ENCODE peak calls at places on chromosomes 13 and 19, in five cellular contexts. V is K562, U is HCT116, T is endodermal cell, J is upper lobe of right lung. S is an unnamed sample. For H3K36me3 and H3K9me3, the result is how much of the 10 kb centered on the place peaks cover.

GRCh38 chr19:55675661-55676354 is 782 bp downstream of the EPN1 start:
- DNase-seq in J (no peak), U (no peak), T (no peak), V (no peak), S (no peak)

GRCh38 chr13:74005320-74006154 is 128.7 kb downstream of the KLF12 start:
- DNase-seq in V (no peak), U (no peak), T (no peak), J (no peak), S (no peak)

GRCh38 chr19:8569066-8569761 is 8.0 kb downstream of the MYO1F start:
- DNase-seq in J (no peak), U (peak), V (peak), T (no peak), S (no peak)

GRCh38 chr13:100176781-100177389 is 88.0 kb downstream of the PCCA start:
- DNase-seq in T (no peak), J (no peak), V (no peak), U (no peak), S (no peak)

GRCh38 chr19:11191273-11191755 is 6.0 kb downstream of the KANK2 start:
- DNase-seq in U (no peak), T (peak), J (no peak), V (peak), S (no peak)

GRCh38 chr13:113192902-113193301 is 15.6 kb downstream of the PCID2 start:
- DNase-seq in J (no peak), T (no peak), U (no peak), V (no peak), S (no peak)

GRCh38 chr13:41700790-41701310 is 243.5 kb downstream of the RGCC start:
- DNase-seq in V (peak), J (no peak), U (no peak), T (no peak), S (no peak)

GRCh38 chr13:75443356-75443958 is 38.5 kb downstream of the TBC1D4 start:
- DNase-seq in T (no peak), V (no peak), J (no peak), U (no peak), S (no peak)

GRCh38 chr19:49581007-49581508 is at the start of gene PRRG2:
- DNase-seq in U (peak), J (peak), T (peak), V (peak), S (peak)

GRCh38 chr13:27442071-27442647 is 8.2 kb downstream of the MTIF3 start:
- DNase-seq in U (no peak), T (no peak), J (no peak), V (no peak), S (peak)

GRCh38 chr19:23070353-23070781 is 46.5 kb upstream of the ZNF730 start:
- DNase-seq in U (no peak), J (no peak), T (peak), V (peak), S (no peak)

GRCh38 chr19:34253711-34254551 is 423 bp upstream of the GARRE1 start:
- DNase-seq in V (peak), T (peak), U (no peak), J (peak), S (no peak)

GRCh38 chr19:6476155-6476895 is 5.3 kb downstream of the DENND1C start:
- DNase-seq in J (peak), V (peak), T (peak), U (peak), S (peak)

GRCh38 chr19:16078311-16078758 is 2.0 kb downstream of the TPM4 start:
- DNase-seq in V (no peak), T (peak), U (no peak), J (peak), S (no peak)

GRCh38 chr19:48950159-48950558 is 4.5 kb upstream of the BAX start:
- DNase-seq in J (no peak), U (no peak), T (no peak), V (no peak), S (no peak)

GRCh38 chr13:24511824-24512207 is 762 bp downstream of the PARP4 start:
- DNase-seq in U (no peak), T (no peak), J (no peak), V (no peak), S (no peak)

GRCh38 chr19:38388310-38389100 is at the start of gene SPRED3:
- DNase-seq in V (no peak), J (no peak), T (no peak), U (no peak), S (peak)

GRCh38 chr19:3618144-3618810 is 8.3 kb downstream of the CACTIN start:
- DNase-seq in U (no peak), J (peak), T (peak), V (peak), S (no peak)

GRCh38 chr13:113393226-113393571 is 29.3 kb upstream of the GRTP1 start:
- DNase-seq in J (peak), U (no peak), T (no peak), V (no peak), S (no peak)

GRCh38 chr19:46383846-46384245 is 29.5 kb downstream of the CCDC8 start:
- DNase-seq in U (no peak), V (no peak), J (peak), T (peak), S (peak)

GRCh38 chr13:101258071-101258470 is 158.2 kb downstream of the NALCN start:
- DNase-seq in T (peak), J (no peak), U (peak), V (peak), S (no peak)

GRCh38 chr19:1247747-1248453 is 483 bp upstream of the MIDN start:
- DNase-seq in J (peak), U (no peak), V (peak), T (peak), S (no peak)
- TF ChIP-seq CTCF in J (peak), U (peak), V (peak), T (peak), S (no peak)

DNA sequence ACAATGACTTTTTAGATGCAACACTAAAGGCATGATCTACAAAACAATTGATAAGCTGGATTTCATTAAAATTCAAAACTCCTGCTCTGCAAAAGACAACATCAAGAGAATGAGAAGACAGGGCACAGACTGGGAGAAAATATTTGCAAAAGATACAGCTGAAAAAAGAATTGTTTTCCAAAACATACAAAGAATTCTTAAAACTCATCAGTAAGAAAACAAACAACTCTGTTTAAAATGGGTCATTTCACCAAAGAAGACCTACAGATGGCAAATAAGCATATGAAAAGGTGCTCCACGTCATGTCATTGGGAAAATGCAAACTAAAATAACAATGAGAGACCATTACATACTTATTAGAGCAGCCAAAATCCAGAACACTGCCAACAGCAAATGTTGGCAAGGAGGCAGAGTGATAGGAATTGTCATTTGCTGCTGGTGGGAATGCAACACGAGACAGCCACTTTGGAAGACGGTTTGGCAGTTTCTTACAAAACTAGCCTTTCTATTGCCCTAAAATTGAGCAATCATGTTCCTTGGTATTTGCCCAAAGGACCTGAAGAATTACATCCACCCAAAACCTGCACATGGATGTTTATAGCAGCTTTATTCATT is 39.2 kb downstream of the FLT1 start:
- DNase-seq in U (no peak), J (no peak), T (no peak), V (no peak), S (no peak)
- H3K36me3 ChIP-seq in U (under half), J (under half), T (under half), V (under half), S (under half)

GRCh38 chr19:12255372-12255771 is 39.3 kb downstream of the ZNF44 start:
- DNase-seq in T (no peak), J (no peak), U (no peak), V (no peak), S (no peak)

GRCh38 chr19:12265921-12266704 is 28.6 kb downstream of the ZNF44 start:
- DNase-seq in V (peak), T (no peak), U (no peak), J (no peak), S (no peak)

GRCh38 chr19:12260861-12261260 is 33.8 kb downstream of the ZNF44 start:
- DNase-seq in U (no peak), V (no peak), T (no peak), J (no peak), S (no peak)

GRCh38 chr19:12261554-12261953 is 33.1 kb downstream of the ZNF44 start:
- DNase-seq in J (no peak), V (no peak), T (no peak), U (no peak), S (no peak)

DNA sequence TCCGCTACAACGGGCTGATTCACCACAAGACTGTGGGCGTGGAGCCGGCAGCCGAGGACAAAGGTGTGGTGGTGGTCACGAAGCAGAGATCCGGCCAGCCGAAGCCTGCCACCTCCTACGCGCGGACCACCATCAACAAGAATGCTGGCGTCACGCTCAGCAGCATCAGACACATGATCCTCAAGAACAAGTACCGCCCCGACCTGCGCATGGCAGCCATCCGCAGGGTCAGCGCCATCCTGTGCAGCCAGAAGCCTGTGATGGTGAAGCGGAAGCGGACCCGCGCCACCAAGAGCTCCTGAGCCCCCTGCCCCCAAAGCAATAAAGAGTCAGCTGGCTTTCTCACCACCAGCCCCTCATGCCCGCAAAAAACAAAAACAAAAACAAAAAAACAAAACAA is 34.4 kb downstream of the ZNF44 start:
- DNase-seq in U (no peak), J (no peak), T (no peak), V (no peak), S (no peak)
- H3K9me3 ChIP-seq in U (under half), J (under half), T (under half), V (under half), S (under half)

DNA sequence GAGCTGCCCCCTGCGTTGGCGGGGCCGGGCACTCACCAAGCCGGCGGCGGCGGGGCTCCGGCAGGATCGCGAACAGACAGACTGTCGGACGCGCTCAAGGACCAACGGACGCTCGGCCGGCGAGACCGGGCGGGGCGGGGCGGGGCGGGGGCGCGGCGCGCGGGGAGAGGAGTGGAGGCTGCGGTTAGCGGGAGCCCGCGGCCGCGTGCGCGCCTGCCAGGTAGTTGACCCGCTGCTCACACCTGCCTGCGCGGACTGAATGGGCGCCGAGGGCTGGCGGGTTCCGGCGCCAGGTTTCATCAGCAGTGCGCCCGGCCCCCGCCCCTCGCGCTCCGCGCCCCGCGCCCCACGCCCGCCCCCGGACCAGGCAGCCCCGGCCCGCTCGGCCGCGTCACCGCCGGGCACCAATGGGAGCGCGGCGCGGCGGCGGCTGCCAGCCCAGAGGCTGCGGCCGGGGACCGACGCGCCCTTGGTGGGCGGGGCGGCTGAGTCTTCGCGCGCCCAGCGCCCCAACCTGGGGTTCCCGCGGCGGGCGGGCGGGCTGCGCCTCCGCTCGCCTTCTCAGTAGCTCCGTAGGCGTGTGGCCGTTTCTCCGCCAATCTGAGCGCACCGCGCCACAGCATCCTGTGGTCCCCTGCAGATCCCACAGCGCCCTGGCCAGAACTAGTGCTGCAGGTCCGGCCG is at the start of gene SLC7A1:
- DNase-seq in V (peak), J (peak), T (peak), U (peak), S (peak)
- TF ChIP-seq CTCF in V (no peak), J (no peak), T (no peak), U (no peak), S (no peak)

GRCh38 chr13:76936736-76937135 is 11.6 kb upstream of the ACOD1 start:
- DNase-seq in V (no peak), U (no peak), T (no peak), J (no peak), S (no peak)

GRCh38 chr13:76929975-76930374 is 18.3 kb upstream of the ACOD1 start:
- DNase-seq in J (no peak), V (no peak), U (no peak), T (no peak), S (no peak)

GRCh38 chr13:76937416-76937815 is 10.9 kb upstream of the ACOD1 start:
- DNase-seq in T (no peak), U (peak), V (no peak), J (no peak), S (no peak)

GRCh38 chr13:76939215-76939614 is 9.1 kb upstream of the ACOD1 start:
- DNase-seq in U (no peak), T (no peak), V (no peak), J (no peak), S (no peak)

DNA sequence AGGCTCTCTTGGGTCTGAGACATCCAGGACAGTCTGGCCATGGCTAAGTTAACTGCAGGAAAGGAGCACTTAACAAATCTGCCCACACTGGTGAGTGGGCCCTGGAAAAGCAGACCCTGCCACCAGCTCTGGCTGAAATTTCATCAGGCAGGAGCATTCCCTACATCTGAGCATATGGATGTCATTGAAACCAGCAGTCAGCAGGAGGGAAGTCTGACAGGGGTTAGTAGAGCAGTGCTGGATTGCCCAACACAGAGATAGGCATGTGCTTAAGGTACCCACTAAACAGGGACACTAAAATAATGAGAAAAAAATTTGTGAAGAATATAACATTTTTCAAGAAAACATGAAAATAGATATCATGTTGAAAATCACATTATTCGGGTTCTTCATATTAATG is 13.6 kb upstream of the ACOD1 start:
- DNase-seq in T (no peak), J (no peak), U (no peak), V (no peak), S (no peak)
- H3K36me3 ChIP-seq in T (under half), J (under half), U (under half), V (under half), S (under half)

GRCh38 chr19:44061038-44061437 is 9.2 kb downstream of the ZNF223 start:
- DNase-seq in U (no peak), J (no peak), V (no peak), T (no peak), S (no peak)

GRCh38 chr19:44071824-44072542 is at the start of gene ZNF284:
- DNase-seq in J (peak), V (peak), U (no peak), T (peak), S (peak)

GRCh38 chr19:44069415-44069814 is 2.5 kb upstream of the ZNF284 start:
- DNase-seq in U (no peak), V (no peak), J (no peak), T (no peak), S (no peak)

DNA sequence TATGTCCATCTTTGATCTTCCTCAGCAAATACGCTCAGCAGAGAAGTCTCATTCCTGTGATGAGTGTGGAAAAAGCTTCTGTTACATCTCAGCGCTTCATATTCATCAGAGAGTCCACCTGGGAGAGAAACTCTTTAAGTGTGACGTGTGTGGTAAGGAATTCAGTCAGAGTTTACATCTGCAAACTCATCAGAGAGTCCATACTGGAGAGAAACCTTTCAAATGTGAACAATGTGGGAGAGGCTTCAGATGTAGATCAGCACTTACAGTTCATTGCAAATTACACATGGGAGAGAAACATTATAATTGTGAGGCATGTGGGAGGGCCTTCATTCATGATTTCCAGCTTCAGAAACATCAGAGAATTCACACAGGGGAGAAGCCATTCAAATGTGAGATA is 5.7 kb upstream of the ZNF284 start:
- DNase-seq in U (no peak), J (no peak), V (no peak), T (no peak), S (no peak)
- H3K9me3 ChIP-seq in U (under half), J (under half), V (under half), T (under half), S (under half)

GRCh38 chr13:29922281-29922821 is 71.9 kb upstream of the UBL3 start:
- DNase-seq in J (no peak), V (no peak), T (no peak), U (no peak), S (no peak)

GRCh38 chr13:29923554-29924481 is 73.4 kb upstream of the UBL3 start:
- DNase-seq in V (peak), U (peak), T (peak), J (peak), S (peak)

GRCh38 chr13:29924482-29924884 is 74.1 kb upstream of the UBL3 start:
- DNase-seq in U (no peak), V (no peak), T (no peak), J (no peak), S (peak)

GRCh38 chr13:29921542-29921941 is 71.1 kb upstream of the UBL3 start:
- DNase-seq in T (no peak), U (no peak), J (no peak), V (no peak), S (no peak)

DNA sequence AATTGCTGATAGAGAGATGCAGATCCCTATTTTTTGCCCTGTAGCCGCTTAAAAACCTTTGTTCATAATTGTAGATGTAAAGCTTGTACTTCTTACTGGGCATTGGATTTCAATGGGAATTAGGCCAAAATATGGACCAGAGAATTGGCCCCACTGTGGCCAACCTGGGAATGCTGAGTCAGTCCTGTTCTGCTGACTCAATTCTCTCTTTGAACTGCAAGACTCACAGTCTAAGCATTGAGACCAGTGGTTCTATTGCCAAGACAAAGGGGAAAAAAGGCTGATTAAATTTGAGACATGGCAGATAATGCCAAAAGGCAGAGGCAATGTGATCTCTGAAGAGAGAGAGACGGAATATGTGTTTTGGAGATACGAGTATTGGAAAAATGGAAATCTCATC is 72.5 kb upstream of the UBL3 start:
- DNase-seq in V (no peak), T (no peak), U (no peak), J (no peak), S (no peak)
- TF ChIP-seq CTCF in V (no peak), T (no peak), U (no peak), J (no peak), S (no peak)

DNA sequence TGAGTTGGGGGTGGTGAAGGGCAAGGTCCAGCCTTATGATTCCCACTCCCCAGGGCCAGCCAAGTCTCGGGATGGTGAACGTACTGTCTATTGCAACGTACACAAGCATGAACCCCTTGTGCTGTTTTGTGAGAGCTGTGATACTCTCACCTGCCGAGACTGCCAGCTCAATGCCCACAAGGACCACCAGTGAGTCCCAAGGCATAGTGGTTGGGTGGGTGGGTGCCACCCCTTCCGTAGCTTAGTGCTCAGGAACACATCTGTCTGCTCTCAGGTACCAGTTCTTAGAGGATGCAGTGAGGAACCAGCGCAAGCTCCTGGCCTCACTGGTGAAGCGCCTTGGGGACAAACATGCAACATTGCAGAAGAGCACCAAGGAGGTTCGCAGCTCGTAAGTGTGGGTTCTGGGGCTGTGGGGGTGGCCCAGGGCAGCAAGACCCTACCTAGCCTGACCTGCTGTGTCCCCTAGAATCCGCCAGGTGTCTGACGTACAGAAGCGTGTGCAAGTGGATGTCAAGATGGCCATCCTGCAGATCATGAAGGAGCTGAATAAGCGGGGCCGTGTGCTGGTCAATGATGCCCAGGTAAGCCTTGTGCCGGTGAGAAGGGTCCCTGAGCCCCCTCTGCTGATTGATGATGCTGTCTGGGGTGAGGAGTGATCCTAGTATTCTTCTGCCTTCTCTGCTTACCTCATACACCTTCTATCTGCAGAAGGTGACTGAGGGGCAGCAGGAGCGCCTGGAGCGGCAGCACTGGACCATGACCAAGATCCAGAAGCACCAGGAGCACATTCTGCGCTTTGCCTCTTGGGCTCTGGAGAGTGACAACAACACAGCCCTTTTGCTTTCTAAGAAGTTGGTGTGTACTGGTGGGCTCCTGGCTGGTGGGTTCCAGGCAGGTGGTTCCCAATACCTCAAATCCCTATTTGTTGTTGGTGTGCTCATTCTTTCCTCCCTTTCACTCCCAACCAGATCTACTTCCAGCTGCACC is 3.8 kb downstream of the TRIM28 start:
- DNase-seq in V (no peak), T (no peak), J (no peak), U (no peak), S (no peak)
- H3K36me3 ChIP-seq in V (half or more), T (half or more), J (half or more), U (half or more), S (under half)